ENCODE peak calls at places on chromosomes 7 and 10, in four cellular contexts. W is SK-N-SH, L is HepG2, H is H1. U is an unnamed sample.

GRCh38 chr10:6665847-6666246 is 85.8 kb upstream of the PRKCQ start:
- DNase-seq in W (peak), L (no peak), H (no peak), U (no peak)

GRCh38 chr10:113879691-113880090 is 25.2 kb downstream of the NHLRC2 start:
- DNase-seq in W (no peak), L (no peak), H (no peak), U (peak)

GRCh38 chr7:80830584-80831319 is 88.1 kb downstream of the SEMA3C start:
- DNase-seq in W (no peak), L (no peak), H (no peak), U (no peak)

GRCh38 chr10:126686732-126687693 is 16.5 kb upstream of the C10orf90 start:
- DNase-seq in W (no peak), L (no peak), H (no peak), U (no peak)

GRCh38 chr7:65409363-65409762 is 35.7 kb downstream of the ZNF92 start:
- DNase-seq in W (no peak), L (no peak), H (no peak), U (no peak)

GRCh38 chr10:91798736-91799579 is 732 bp downstream of the TNKS2 start:
- DNase-seq in W (no peak), L (peak), H (no peak), U (no peak)

GRCh38 chr10:13529714-13529973 is 830 bp upstream of the BEND7 start:
- DNase-seq in W (no peak), L (no peak), H (no peak), U (no peak)

GRCh38 chr7:74277636-74278035 is 11.6 kb upstream of the CLIP2 start:
- DNase-seq in W (no peak), L (no peak), H (no peak), U (no peak)

GRCh38 chr7:77383333-77383740 is 32.8 kb downstream of the GSAP start:
- DNase-seq in W (no peak), L (peak), H (no peak), U (no peak)

GRCh38 chr10:67492317-67493019 is 203.5 kb downstream of the CTNNA3 start:
- DNase-seq in W (no peak), L (no peak), H (no peak), U (no peak)

GRCh38 chr7:143393267-143394041 is 12.3 kb downstream of the ZYX start:
- DNase-seq in W (no peak), L (peak), H (no peak), U (no peak)

GRCh38 chr7:151794508-151795167 is 82.3 kb downstream of the PRKAG2 start:
- DNase-seq in W (no peak), L (no peak), H (no peak), U (no peak)

GRCh38 chr7:35420657-35421056 is 166.8 kb upstream of the TBX20 start:
- DNase-seq in W (no peak), L (no peak), H (no peak), U (no peak)

GRCh38 chr10:49613882-49614241 is at the start of gene CHAT:
- DNase-seq in W (no peak), L (no peak), H (no peak), U (no peak)

GRCh38 chr10:7872041-7872442 is 53.7 kb downstream of the TAF3 start:
- DNase-seq in W (peak), L (no peak), H (no peak), U (no peak)

GRCh38 chr7:94655884-94656657 is at the start of gene SGCE:
- DNase-seq in W (peak), L (peak), H (peak), U (peak)

GRCh38 chr7:25083201-25083600 is 41.9 kb downstream of the CYCS start:
- DNase-seq in W (no peak), L (no peak), H (no peak), U (no peak)

GRCh38 chr7:142384508-142384922 is 126.7 kb upstream of the PRSS58 start:
- DNase-seq in W (no peak), L (no peak), H (no peak), U (no peak)

GRCh38 chr7:118218413-118219156 is 5.9 kb upstream of the ANKRD7 start:
- DNase-seq in W (no peak), L (no peak), H (no peak), U (no peak)

GRCh38 chr7:4621401-4621800 is 60.7 kb upstream of the FOXK1 start:
- DNase-seq in W (peak), L (no peak), H (no peak), U (no peak)

GRCh38 chr10:62005281-62005680 is 103.8 kb downstream of the ARID5B start:
- DNase-seq in W (no peak), L (no peak), H (no peak), U (no peak)

GRCh38 chr7:83532229-83532628 is 116.7 kb downstream of the SEMA3E start:
- DNase-seq in W (no peak), L (no peak), H (no peak), U (no peak)

GRCh38 chr10:132714906-132715790 is 70.8 kb downstream of the NKX6-2 start:
- DNase-seq in W (no peak), L (no peak), H (no peak), U (no peak)

DNA sequence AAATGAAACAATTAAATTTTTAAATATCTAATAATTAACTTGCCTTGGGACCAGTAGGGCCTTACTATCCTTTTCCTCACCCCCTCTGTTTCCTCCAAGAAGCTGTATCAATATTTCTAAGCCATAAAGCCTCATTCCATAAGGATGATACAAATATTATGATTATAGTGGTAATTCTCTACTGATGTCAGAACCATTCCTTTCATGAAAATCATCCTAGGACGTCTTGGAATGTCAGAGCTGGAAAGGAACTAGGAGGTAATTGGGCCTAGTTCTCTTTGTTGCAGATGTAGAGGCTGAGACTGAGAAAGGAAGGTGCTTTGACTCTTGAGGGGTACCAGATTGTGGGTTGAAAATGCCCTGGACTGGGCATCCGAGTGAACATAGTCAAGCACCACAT is 766.7 kb upstream of the GHITM start:
- DNase-seq in W (no peak), L (no peak), H (no peak), U (no peak)
- TF ChIP-seq TCF12 in W (no peak), L (no peak), H (no peak), U (no peak)

GRCh38 chr10:105726149-105726548 is 1085.1 kb downstream of the SORCS3 start:
- DNase-seq in W (no peak), L (no peak), H (no peak), U (no peak)

GRCh38 chr10:105725007-105725406 is 1083.9 kb downstream of the SORCS3 start:
- DNase-seq in W (no peak), L (no peak), H (no peak), U (no peak)

GRCh38 chr10:105729428-105729827 is 1088.3 kb downstream of the SORCS3 start:
- DNase-seq in W (no peak), L (no peak), H (no peak), U (no peak)

DNA sequence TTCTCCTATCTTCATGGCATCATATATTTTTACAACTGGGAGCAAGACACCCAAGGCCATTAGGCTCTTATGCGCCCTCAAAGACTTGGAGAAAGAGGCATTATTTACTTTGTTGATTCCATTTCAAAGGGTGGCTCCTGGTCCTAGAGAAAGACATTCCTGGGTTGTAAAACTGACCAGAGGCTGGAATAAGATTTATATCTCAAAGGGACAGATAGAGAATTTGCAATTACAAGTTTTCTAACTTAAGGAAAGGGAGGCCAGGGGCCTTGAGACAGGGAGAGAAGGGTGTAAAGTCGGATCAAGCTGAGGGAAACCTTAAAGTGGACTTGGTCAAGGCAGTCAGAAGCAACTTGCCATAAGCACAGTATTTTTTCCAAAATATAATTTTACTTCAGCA is 1086.0 kb downstream of the SORCS3 start:
- DNase-seq in W (no peak), L (no peak), H (no peak), U (no peak)
- TF ChIP-seq TCF12 in W (no peak), L (no peak), H (no peak), U (no peak)

GRCh38 chr7:47952224-47952623 is 4.0 kb upstream of the PKD1L1 start:
- DNase-seq in W (no peak), L (no peak), H (no peak), U (no peak)

GRCh38 chr7:47949703-47950102 is 1.4 kb upstream of the PKD1L1 start:
- DNase-seq in W (no peak), L (no peak), H (no peak), U (no peak)

GRCh38 chr7:47951374-47951773 is 3.1 kb upstream of the PKD1L1 start:
- DNase-seq in W (no peak), L (peak), H (no peak), U (no peak)

GRCh38 chr7:47948096-47948790 is at the start of gene PKD1L1:
- DNase-seq in W (no peak), L (no peak), H (no peak), U (no peak)

GRCh38 chr7:47950714-47951113 is 2.4 kb upstream of the PKD1L1 start:
- DNase-seq in W (no peak), L (no peak), H (no peak), U (no peak)
- TF ChIP-seq TCF12 in W (no peak), L (no peak), H (peak), U (no peak)

GRCh38 chr10:96414303-96414702 is 55.5 kb upstream of the OPALIN start:
- DNase-seq in W (no peak), L (no peak), H (no peak), U (no peak)
- TF ChIP-seq TCF12 in W (no peak), L (no peak), H (no peak), U (no peak)

DNA sequence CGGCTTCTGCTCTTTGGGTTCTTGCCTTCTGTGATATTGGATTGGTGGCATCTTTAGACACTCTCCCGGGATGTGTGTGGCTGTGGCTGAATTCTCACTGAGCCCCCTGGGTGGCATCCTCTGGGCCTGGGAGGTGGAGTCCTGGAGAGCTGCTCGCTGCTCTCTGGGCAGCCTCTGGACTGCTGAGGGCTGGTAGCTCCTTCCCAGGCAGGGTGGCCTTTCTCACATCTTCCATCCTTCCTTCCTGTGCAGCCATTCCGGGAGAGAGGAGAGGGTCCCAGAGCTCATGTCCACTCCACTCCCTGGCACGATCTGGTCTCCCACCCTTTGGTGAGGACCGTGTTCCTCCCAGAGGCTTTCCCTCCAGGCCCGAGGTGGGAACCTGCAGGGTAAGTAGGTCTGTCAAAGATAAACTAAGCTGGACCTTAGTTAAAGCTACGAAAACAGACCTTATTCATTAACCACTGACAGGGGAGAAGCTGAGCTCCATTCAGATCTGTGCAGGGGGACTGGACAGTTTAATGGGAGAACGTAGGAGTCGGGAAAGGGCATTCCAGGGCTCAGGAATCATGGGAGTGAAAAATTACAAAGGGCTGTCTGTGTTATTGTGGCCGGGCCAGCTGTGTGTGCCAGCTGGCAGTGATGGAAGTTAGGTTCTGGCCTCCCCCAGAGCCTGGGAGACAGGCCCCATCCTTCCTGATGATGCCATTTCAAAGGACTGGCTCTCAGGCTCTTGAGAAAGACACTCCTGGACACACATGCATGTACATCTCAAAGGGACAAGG is 8.7 kb downstream of the ATP6V0E2 start:
- DNase-seq in W (no peak), L (no peak), H (no peak), U (no peak)
- TF ChIP-seq TCF12 in W (no peak), L (no peak), H (no peak), U (no peak)

GRCh38 chr7:150631866-150632864 is at the start of gene GIMAP6:
- DNase-seq in W (no peak), L (no peak), H (no peak), U (peak)
- TF ChIP-seq TCF12 in W (no peak), L (no peak), H (no peak), U (no peak)

GRCh38 chr7:106283831-106284515 is 810 bp downstream of the NAMPT start:
- DNase-seq in W (no peak), L (peak), H (no peak), U (no peak)
- TF ChIP-seq TCF12 in W (no peak), L (no peak), H (no peak), U (no peak)

GRCh38 chr7:157874208-157874816 is 537.5 kb downstream of the DNAJB6 start:
- DNase-seq in W (no peak), L (no peak), H (no peak), U (no peak)
- TF ChIP-seq TCF12 in W (no peak), L (no peak), H (no peak), U (no peak)

GRCh38 chr10:123424537-123424936 is 241.6 kb upstream of the GPR26 start:
- DNase-seq in W (no peak), L (no peak), H (no peak), U (no peak)

GRCh38 chr10:123429631-123430257 is 236.4 kb upstream of the GPR26 start:
- DNase-seq in W (peak), L (no peak), H (no peak), U (no peak)

GRCh38 chr10:123428302-123428701 is 237.9 kb upstream of the GPR26 start:
- DNase-seq in W (no peak), L (peak), H (no peak), U (no peak)

GRCh38 chr10:123422261-123422660 is 243.9 kb upstream of the GPR26 start:
- DNase-seq in W (no peak), L (no peak), H (no peak), U (no peak)

GRCh38 chr10:123427386-123427785 is 238.8 kb upstream of the GPR26 start:
- DNase-seq in W (no peak), L (peak), H (no peak), U (no peak)
- TF ChIP-seq TCF12 in W (no peak), L (no peak), H (no peak), U (no peak)

DNA sequence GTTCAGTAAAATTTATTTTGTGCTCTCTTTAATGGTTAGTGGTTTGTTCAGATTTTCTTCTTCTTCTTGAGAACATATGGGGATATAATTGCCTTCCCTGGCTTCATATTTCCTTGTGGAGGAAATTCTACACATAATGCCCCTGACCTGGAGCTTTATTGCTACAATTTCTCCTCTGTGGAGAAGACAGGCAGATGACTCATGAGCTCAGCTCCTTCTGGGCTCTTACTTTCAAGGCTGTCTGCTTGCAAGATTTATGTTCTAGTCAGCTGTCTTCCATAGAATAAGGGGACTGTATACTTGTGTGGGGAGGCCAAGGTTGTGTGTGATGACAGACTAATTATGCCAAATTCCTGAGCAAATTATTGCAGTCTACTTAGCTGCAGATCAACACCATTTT is 1.6 kb downstream of the LRRD1 start:
- DNase-seq in W (no peak), L (no peak), H (no peak), U (no peak)
- TF ChIP-seq TCF12 in W (peak), L (no peak), H (no peak), U (no peak)

U was measured in GM12878.